ENCODE peak calls at places on chromosome 5, in eight cellular contexts. M is stimulated activated CD4-positive, alpha-beta T cell treated with anti-CD3 and anti-CD28 coated beads, Interleukin-1b, Interleukin-23, amount 100 ng/mL, for 4 hours; I is head of caudate nucleus; O is HT-29; F is AG04450; A is non-pigmented ciliary epithelial cell; B is SK-N-SH; Q is HuH-7.5. T is an unnamed sample.
A peak's percentile ranks its signal among the peaks of the same experiment; 100 is the strongest.

GRCh38 chr5:133122711-133123110 is 70.9 kb downstream of the HSPA4 start:
- DNase-seq in M (no peak), I (no peak), O (no peak), F (no peak), A (no peak), B (no peak), Q (no peak), T (no peak)

GRCh38 chr5:178207183-178207916 is 3.0 kb downstream of the HNRNPAB start:
- DNase-seq in M (no peak), I (no peak), O (peak; percentile 58), F (no peak), A (no peak), B (no peak), Q (no peak), T (no peak)

GRCh38 chr5:4295663-4296339 is 700.2 kb downstream of the IRX1 start:
- DNase-seq in M (no peak), I (peak; percentile 54), O (peak; percentile 48), F (no peak), A (no peak), B (peak; percentile 45), Q (no peak), T (no peak)

GRCh38 chr5:42951169-42951846 is 88.8 kb downstream of the ANXA2R start:
- DNase-seq in M (peak; percentile 50), I (peak; percentile 43), O (no peak), F (no peak), A (no peak), B (peak; percentile 45), Q (peak; percentile 56), T (no peak)

GRCh38 chr5:142984016-142984415 is 213.8 kb downstream of the ARHGAP26 start:
- DNase-seq in M (no peak), I (no peak), O (no peak), F (no peak), A (no peak), B (no peak), Q (no peak), T (no peak)

GRCh38 chr5:68450245-68450852 is 234.8 kb downstream of the PIK3R1 start:
- DNase-seq in M (no peak), I (no peak), O (no peak), F (peak; percentile 60), A (no peak), B (no peak), Q (no peak), T (no peak)

GRCh38 chr5:149939572-149939971 is 5.0 kb downstream of the PDE6A start:
- DNase-seq in M (no peak), I (no peak), O (no peak), F (no peak), A (no peak), B (no peak), Q (no peak), T (peak; percentile 68)

GRCh38 chr5:3394877-3395599 is 200.6 kb upstream of the IRX1 start:
- DNase-seq in M (no peak), I (no peak), O (no peak), F (no peak), A (no peak), B (no peak), Q (no peak), T (no peak)

GRCh38 chr5:129204525-129204924 is 110.0 kb downstream of the ISOC1 start:
- DNase-seq in M (no peak), I (no peak), O (no peak), F (no peak), A (no peak), B (no peak), Q (no peak), T (no peak)

GRCh38 chr5:1011226-1011631 is 2.6 kb downstream of the NKD2 start:
- DNase-seq in M (peak; percentile 45), I (no peak), O (peak; percentile 89), F (no peak), A (no peak), B (peak; percentile 78), Q (peak; percentile 96), T (no peak)

GRCh38 chr5:135126688-135127603 is 92.9 kb upstream of the PITX1 start:
- DNase-seq in M (no peak), I (no peak), O (peak; percentile 43), F (no peak), A (no peak), B (peak; percentile 62), Q (no peak), T (peak; percentile 37)

GRCh38 chr5:26323794-26324193 is 714.6 kb downstream of the CDH9 start:
- DNase-seq in M (no peak), I (no peak), O (no peak), F (no peak), A (no peak), B (no peak), Q (no peak), T (no peak)

GRCh38 chr5:170632985-170633234 is 129.1 kb downstream of the KCNIP1 start:
- DNase-seq in M (peak; percentile 55), I (peak; percentile 81), O (peak; percentile 57), F (no peak), A (no peak), B (peak; percentile 93), Q (peak; percentile 75), T (no peak)

GRCh38 chr5:178196986-178197385 is 7.3 kb upstream of the HNRNPAB start:
- DNase-seq in M (no peak), I (no peak), O (no peak), F (no peak), A (no peak), B (peak; percentile 65), Q (no peak), T (no peak)

GRCh38 chr5:157167219-157167621 is 1.2 kb upstream of the GARIN3 start:
- DNase-seq in M (no peak), I (no peak), O (no peak), F (no peak), A (peak; percentile 86), B (no peak), Q (no peak), T (peak; percentile 72)